ENCODE peak calls at places on chromosomes 11 and 22, in four cellular contexts. Y, O, Q and A are unnamed samples.

GRCh38 chr22:23751441-23751996 is 607 bp upstream of the ZNF70 start:
- DNase-seq in O (no peak), Q (no peak), Y (no peak), A (no peak)

GRCh38 chr11:69365567-69365966 is 71.6 kb downstream of the MYEOV start:
- DNase-seq in O (no peak), Q (no peak), Y (no peak), A (no peak)

GRCh38 chr11:117020873-117021564 is 77.2 kb downstream of the SIK3 start:
- DNase-seq in Q (no peak), O (no peak), Y (no peak), A (no peak)

GRCh38 chr22:36084717-36085116 is 56.1 kb upstream of the RBFOX2 start:
- DNase-seq in Y (no peak), O (no peak), Q (no peak), A (no peak)

GRCh38 chr11:59053387-59053786 is 32.7 kb upstream of the GLYATL1B start:
- DNase-seq in Y (peak; percentile 59), Q (no peak), O (peak; percentile 90), A (peak; percentile 78)

GRCh38 chr11:61912530-61912898 is 4.9 kb downstream of the RAB3IL1 start:
- DNase-seq in O (peak; percentile 85), Q (no peak), Y (peak; percentile 66), A (peak; percentile 52)

GRCh38 chr11:120523196-120523595 is 11.6 kb downstream of the GRIK4 start:
- DNase-seq in O (peak; percentile 48), Y (peak; percentile 16), Q (no peak), A (no peak)

GRCh38 chr11:113373306-113373705 is 14.3 kb upstream of the ANKK1 start:
- DNase-seq in O (no peak), Q (no peak), Y (no peak), A (no peak)

GRCh38 chr11:78110830-78111229 is 28.6 kb downstream of the ALG8 start:
- DNase-seq in Q (no peak), O (no peak), Y (no peak), A (no peak)

GRCh38 chr11:396948-397548 is 3.0 kb downstream of the PKP3 start:
- DNase-seq in Q (no peak), Y (no peak), O (peak; percentile 90), A (peak; percentile 78)

GRCh38 chr11:74449369-74449931 is 17.9 kb downstream of the KCNE3 start:
- DNase-seq in O (no peak), Q (no peak), Y (no peak), A (no peak)

GRCh38 chr11:116641561-116642045 is 131.2 kb downstream of the BUD13 start:
- DNase-seq in Q (no peak), O (no peak), Y (peak; percentile 70), A (no peak)

GRCh38 chr11:128715691-128716153 is 21.9 kb downstream of the FLI1 start:
- DNase-seq in Y (no peak), Q (no peak), O (no peak), A (no peak)

GRCh38 chr11:2688381-2689231 is 11.2 kb downstream of the KCNQ1OT1 start:
- DNase-seq in O (peak; percentile 62), Q (no peak), Y (peak; percentile 35), A (peak; percentile 34)

GRCh38 chr22:49992921-49993648 is 19.5 kb downstream of the IL17REL start:
- DNase-seq in Y (peak; percentile 81), Q (peak; percentile 82), O (peak; percentile 94), A (peak; percentile 84)

DNA sequence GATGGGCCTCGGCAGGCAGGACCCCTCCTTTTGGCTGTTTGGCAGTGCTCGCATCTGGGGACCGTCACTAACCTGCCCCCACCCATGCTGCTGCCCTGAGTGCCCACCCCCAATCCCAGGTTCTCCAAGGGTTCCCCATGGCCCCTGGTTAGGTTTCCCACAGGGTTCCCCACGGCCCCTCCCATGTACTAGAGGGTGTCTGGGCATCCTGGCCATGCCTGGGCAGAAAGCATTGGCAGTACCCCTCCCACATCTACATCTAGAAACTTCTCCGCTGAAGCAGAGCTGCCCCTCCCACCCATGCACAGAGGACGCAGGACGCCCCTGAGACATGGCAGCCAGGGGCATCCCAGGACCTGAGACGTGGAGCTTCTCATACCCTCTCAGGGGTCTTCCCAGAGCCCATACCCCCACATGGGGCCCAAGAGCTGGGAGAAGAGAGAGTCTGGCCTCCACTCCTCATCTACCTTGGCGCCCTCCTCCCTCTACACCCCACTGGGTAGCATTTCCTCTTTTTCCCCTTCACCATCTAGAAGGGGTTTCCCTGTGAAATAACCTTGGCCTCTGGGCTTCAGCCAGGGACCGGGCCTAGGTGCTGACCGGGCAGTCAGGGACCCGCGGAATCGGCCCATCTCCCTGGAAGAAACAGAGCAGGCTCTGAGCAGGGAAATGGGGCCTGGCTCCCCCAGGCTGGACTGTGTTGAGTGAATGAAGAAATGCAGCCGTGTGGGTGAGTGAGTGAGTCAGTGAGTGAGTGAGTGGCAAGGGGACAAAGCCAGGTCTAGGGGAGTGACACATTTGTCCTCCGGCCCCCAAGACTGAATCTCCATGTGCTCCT is 987.3 kb downstream of the BRD1 start:
- DNase-seq in Q (no peak), Y (peak; percentile 47), O (peak; percentile 29), A (no peak)
- H3K9me3 ChIP-seq in Q (no peaks in the 10 kb centered on the region), Y (no peaks in the 10 kb centered on the region), O (no peaks in the 10 kb centered on the region), A (no peaks in the 10 kb centered on the region)

GRCh38 chr11:95916049-95916448 is 7.9 kb downstream of the MTMR2 start:
- DNase-seq in Y (no peak), Q (no peak), O (no peak), A (no peak)

GRCh38 chr11:95918056-95918455 is 5.9 kb downstream of the MTMR2 start:
- DNase-seq in O (no peak), Q (no peak), Y (no peak), A (no peak)

GRCh38 chr11:95918720-95919119 is 5.2 kb downstream of the MTMR2 start:
- DNase-seq in O (no peak), Y (no peak), Q (no peak), A (no peak)

GRCh38 chr11:95919514-95919913 is 4.4 kb downstream of the MTMR2 start:
- DNase-seq in Y (no peak), O (no peak), Q (no peak), A (no peak)

DNA sequence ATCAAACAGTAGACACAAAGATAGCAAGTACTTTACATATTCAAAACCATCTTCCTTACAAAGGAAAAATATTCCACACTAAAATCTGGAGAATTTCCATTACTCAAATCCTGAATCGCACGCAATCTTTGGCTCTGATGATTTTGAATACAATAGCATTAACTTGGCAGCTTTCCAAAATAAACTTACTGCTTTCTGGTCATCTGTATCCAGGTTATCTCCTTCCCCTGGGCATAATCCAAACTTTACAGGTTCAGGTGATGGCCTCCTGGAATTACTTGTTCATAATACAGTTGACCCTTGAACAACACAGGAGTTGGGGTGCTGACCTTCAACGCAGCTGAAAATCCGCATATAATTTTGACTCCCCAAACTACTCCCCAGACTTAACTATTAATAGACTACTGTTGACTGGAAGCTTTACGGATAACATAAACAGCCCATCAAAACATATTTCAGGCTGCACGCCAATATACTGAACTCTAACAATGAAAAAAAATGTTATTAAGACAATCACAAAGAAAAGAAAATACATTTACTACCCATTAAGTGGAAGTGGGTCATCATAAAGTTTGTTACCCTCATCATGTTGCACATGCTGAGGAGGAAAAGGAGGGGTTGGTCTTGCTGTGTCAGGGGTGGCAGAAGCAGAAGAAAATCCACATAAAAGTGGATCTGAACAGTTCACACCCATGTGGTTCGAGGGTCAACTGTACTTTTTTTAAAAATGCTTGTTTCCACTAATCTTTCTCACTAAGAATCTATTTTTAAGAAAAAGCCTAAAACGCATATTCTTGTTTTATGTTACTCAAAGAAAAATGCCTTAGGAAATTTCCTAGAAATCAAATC is 6.5 kb downstream of the MTMR2 start:
- DNase-seq in Y (no peak), O (no peak), Q (no peak), A (no peak)
- H3K4me3 ChIP-seq in Y (no peak overlapping the region), O (no peak overlapping the region), Q (no peak overlapping the region), A (no peak overlapping the region)

GRCh38 chr11:93936416-93936815 is 84.7 kb upstream of the HEPHL1 start:
- DNase-seq in Q (no peak), Y (no peak), O (no peak), A (no peak)

GRCh38 chr11:93940395-93940794 is 80.8 kb upstream of the HEPHL1 start:
- DNase-seq in Y (no peak), Q (no peak), O (no peak), A (no peak)

GRCh38 chr11:93942176-93942575 is 79.0 kb upstream of the HEPHL1 start:
- DNase-seq in Y (no peak), Q (no peak), O (no peak), A (no peak)

GRCh38 chr11:93935826-93936225 is 85.3 kb upstream of the HEPHL1 start:
- DNase-seq in O (no peak), Q (no peak), Y (no peak), A (no peak)

GRCh38 chr11:93939084-93939780 is 81.9 kb upstream of the HEPHL1 start:
- DNase-seq in O (no peak), Q (no peak), Y (no peak), A (no peak)
- H3K27ac ChIP-seq in O (no peak overlapping the region), Q (no peak overlapping the region), Y (no peak overlapping the region), A (no peak overlapping the region)

GRCh38 chr11:107770546-107770945 is 58.7 kb upstream of the SLN start:
- DNase-seq in Y (no peak), O (no peak), Q (no peak), A (no peak)

DNA sequence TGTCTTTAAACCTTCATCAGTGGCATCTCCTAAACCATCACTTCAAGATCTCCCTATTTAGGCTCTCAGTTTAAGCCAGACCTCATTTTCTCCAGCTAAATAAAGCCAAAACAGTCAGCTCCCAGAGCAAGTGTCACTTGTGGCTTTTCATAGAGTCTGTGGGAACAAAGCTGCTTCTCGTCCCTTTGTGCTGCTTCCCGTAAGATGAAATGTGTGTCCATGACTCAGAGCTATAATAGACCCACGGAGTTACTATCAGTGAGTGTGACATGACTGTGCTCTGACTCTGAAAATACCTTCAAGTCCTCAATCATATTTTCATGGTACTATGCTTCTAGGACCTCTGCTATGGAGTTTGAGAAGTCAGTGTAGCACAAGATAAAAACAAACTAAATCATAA is 57.3 kb upstream of the SLN start:
- DNase-seq in O (no peak), Y (no peak), Q (no peak), A (no peak)
- H3K9me3 ChIP-seq in O (no peaks in the 10 kb centered on the region), Y (no peaks in the 10 kb centered on the region), Q (no peaks in the 10 kb centered on the region), A (no peaks in the 10 kb centered on the region)

DNA sequence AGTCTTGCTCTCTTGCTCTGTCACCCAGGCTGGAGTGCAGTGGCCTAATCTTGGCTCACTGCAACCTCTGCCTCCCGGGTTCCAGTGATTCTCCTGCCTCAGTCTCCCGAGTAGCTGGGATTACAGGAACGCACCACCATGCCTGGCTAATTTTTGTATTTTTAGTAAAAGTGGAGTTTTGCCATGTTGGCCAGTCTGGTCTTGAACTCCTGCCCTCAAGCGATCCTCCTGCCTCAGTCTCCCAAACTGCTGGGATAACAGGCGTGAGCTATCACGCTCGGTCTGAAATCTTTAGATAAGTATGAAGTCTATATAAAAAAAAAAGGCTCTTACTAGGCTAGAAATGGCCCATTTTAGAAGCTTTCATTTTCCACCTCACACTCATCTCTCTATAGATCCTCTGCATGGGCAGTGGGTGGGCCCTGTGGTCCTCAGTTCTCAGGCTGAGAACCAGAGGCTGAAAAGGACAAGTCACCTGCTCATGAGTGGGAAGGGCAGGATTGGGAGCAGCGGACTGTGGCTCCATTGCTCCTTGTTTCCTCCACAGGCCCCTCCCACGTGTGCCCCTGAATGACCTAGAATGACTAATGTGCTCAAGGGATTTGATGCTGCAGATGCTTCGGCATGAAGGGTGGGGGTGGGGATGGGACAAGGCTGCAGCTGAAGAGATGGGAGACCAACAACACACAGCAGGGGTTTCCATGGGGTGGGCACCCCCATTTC is 19.8 kb upstream of the PRAME start:
- DNase-seq in Y (no peak), Q (no peak), O (no peak), A (no peak)
- H3K4me3 ChIP-seq in Y (no peak overlapping the region), Q (no peak overlapping the region), O (no peak overlapping the region), A (no peak overlapping the region)